ENCODE peak calls at places on chromosomes 13 and 19, in ten cellular contexts. M is uterus, T is ovary, Y is IMR-90, V is tibial nerve, O is left lung, A is thoracic aorta, H is MG63, S is mesenchymal stem cell, Z is cardiac muscle cell. R is an unnamed sample.

GRCh38 chr13:74135306-74136088 is 1.3 kb upstream of the KLF12 start:
- DNase-seq in Y (peak), A (peak), Z (peak), M (peak), O (peak), H (peak), V (peak), S (peak), T (peak), R (no peak)

GRCh38 chr13:36862002-36862706 is 43.1 kb downstream of the RFXAP start:
- DNase-seq in H (peak), A (no peak), O (no peak), M (no peak), Y (no peak), T (no peak), S (no peak), V (no peak), Z (peak), R (no peak)

GRCh38 chr19:47608908-47609879 is at the start of gene BICRA:
- DNase-seq in A (peak), O (peak), H (peak), Z (peak), V (peak), Y (peak), M (peak), T (peak), S (peak), R (no peak)

GRCh38 chr13:50126378-50127016 is 111.3 kb downstream of the KCNRG start:
- DNase-seq in S (peak), O (no peak), H (peak), Y (peak), M (no peak), T (no peak), A (no peak), V (no peak), Z (peak), R (no peak)

GRCh38 chr19:40219721-40220276 is 1.6 kb upstream of the TTC9B start:
- DNase-seq in T (no peak), Z (peak), V (no peak), M (no peak), H (peak), A (no peak), O (no peak), S (peak), Y (peak), R (no peak)

GRCh38 chr13:29901714-29902631 is 51.6 kb upstream of the UBL3 start:
- DNase-seq in O (peak), S (peak), H (peak), Z (peak), T (no peak), V (peak), A (no peak), M (peak), Y (peak), R (peak)

GRCh38 chr19:48398329-48399235 is 5.1 kb downstream of the GRIN2D start:
- DNase-seq in S (peak), T (peak), A (peak), V (peak), Z (peak), H (peak), M (peak), O (peak), Y (peak), R (no peak)

GRCh38 chr13:29369060-29369743 is 226.3 kb downstream of the SLC7A1 start:
- DNase-seq in V (no peak), H (no peak), S (peak), Y (peak), A (no peak), Z (peak), T (no peak), M (no peak), O (no peak), R (peak)

GRCh38 chr19:29768166-29768565 is 43.6 kb upstream of the CCNE1 start:
- DNase-seq in M (no peak), T (no peak), S (no peak), Z (no peak), O (no peak), V (no peak), Y (no peak), H (no peak), A (no peak), R (no peak)

GRCh38 chr19:56692496-56692895 is 20.9 kb upstream of the ZNF835 start:
- DNase-seq in T (peak), A (no peak), O (no peak), S (no peak), Z (no peak), Y (no peak), H (no peak), V (no peak), M (no peak), R (no peak)

GRCh38 chr19:12202250-12202649 is 39.4 kb downstream of the ZNF136 start:
- DNase-seq in H (no peak), M (no peak), A (no peak), S (no peak), T (no peak), Z (peak), O (no peak), V (no peak), Y (no peak), R (no peak)

GRCh38 chr19:29705706-29706105 is 9.4 kb downstream of the C19orf12 start:
- DNase-seq in S (no peak), A (no peak), O (no peak), Z (no peak), M (no peak), Y (no peak), H (no peak), T (no peak), V (no peak), R (no peak)

GRCh38 chr13:40613192-40613818 is 53.1 kb downstream of the FOXO1 start:
- DNase-seq in O (no peak), A (no peak), Y (no peak), V (no peak), S (no peak), H (no peak), M (peak), T (no peak), Z (no peak), R (no peak)

GRCh38 chr19:4715529-4716221 is 8.0 kb downstream of the DPP9 start:
- DNase-seq in S (no peak), Z (no peak), T (no peak), M (no peak), V (no peak), O (peak), Y (no peak), H (no peak), A (no peak), R (no peak)

GRCh38 chr13:49627831-49628652 is at the start of gene ARL11:
- DNase-seq in V (peak), T (no peak), M (no peak), Y (no peak), S (no peak), A (no peak), Z (no peak), H (no peak), O (peak), R (no peak)

GRCh38 chr13:73141292-73141771 is 82.5 kb downstream of the KLF5 start:
- DNase-seq in H (no peak), A (no peak), O (no peak), T (no peak), Y (peak), Z (peak), S (peak), V (no peak), M (no peak), R (no peak)

DNA sequence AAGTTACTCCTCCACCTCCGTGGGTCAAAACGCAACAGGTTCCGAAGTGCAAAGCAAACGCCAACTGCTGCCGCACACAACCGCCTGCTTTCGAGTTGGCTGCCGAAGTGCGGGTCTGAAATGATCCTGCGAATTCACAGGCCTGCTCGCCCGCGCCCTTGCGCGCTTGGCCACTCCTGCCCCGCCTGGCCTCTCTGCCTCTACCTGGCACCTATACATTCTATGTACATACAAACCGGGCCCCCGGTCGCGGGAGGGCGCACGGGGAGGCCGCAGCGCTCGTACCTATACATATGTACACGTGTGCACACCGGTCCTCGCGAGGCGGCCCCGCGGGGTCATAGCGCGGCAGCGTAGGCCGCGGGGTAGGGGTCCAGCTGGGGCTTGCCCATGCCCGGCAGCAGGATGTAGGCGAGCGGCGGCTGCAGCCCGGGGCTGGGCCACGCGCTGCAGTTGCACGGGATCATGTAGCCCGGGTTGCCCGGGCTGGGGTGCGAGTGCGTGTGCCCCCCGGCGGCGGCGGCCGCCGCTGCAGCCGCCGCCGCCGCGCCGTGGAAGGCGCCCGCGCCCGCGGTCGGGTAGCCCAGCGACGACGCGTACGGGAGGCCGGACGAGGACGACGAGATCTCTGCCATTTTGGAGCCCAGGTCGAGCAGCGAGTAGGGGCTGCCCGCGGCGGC is 1.3 kb downstream of the SOX21 start:
- DNase-seq in M (no peak), A (no peak), S (peak), H (peak), Z (no peak), V (no peak), O (no peak), Y (no peak), T (no peak), R (no peak)
- H3K4me3 ChIP-seq in M (no peak), A (peak), S (peak), H (no peak), Z (peak), V (peak), O (no peak), Y (no peak), T (no peak), R (peak)

DNA sequence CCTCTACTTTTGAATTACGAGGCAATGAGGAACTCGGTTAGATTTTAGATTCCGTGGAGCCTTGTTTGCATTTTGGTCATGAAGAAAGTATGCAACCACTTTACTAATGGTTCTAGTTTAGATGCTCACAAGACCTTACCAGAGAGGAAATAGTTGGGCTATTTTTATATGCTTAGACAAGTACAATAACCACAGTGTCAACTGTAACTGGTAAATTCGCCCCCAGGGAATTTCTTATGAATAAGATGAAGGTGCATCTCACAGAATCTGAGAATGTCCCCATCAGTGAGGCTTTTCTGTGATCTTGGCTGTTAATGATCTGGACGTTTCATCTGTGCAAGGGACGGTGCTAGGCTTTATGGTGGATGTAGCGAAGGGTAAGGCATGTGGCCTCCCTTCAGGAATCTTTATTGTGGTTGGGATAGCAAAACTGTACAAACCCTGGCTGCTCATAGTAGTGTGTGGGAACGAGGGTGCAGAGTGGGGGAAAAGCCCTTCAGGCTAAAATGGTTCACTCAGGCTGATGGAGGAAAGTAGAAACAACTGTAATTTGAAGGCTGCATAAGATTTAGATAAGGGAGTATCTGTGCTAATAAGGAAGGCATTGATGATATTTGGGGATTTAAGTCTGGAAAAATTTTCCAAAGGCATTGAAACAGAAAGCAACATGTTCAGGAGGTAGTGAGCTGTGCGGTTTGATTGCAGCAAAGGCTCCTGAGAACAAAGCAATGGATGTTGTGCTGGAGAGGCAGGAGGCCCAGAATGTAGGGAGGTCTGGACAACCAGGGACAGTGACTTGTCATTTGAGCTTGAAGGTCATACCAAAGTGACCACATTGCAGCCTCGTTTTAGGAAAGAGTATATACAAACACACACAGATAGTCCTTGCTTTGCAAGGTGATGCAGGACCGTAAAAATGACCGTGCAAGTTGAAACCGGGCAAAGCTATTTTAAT is 28.4 kb downstream of the UBAC2 start:
- DNase-seq in O (no peak), S (peak), V (no peak), H (no peak), M (no peak), Z (no peak), Y (peak), A (no peak), T (no peak), R (peak)
- H3K4me3 ChIP-seq in O (no peak), S (no peak), V (no peak), H (no peak), M (no peak), Z (no peak), Y (no peak), A (peak), T (no peak), R (peak)

GRCh38 chr13:19345158-19345557 is 163.5 kb upstream of the TUBA3C start:
- DNase-seq in Z (no peak), V (no peak), M (no peak), S (no peak), O (no peak), Y (no peak), T (no peak), A (no peak), H (no peak), R (no peak)
- H3K4me3 ChIP-seq in Z (no peak), V (no peak), M (no peak), S (no peak), O (no peak), Y (no peak), T (no peak), A (no peak), H (no peak), R (no peak)

DNA sequence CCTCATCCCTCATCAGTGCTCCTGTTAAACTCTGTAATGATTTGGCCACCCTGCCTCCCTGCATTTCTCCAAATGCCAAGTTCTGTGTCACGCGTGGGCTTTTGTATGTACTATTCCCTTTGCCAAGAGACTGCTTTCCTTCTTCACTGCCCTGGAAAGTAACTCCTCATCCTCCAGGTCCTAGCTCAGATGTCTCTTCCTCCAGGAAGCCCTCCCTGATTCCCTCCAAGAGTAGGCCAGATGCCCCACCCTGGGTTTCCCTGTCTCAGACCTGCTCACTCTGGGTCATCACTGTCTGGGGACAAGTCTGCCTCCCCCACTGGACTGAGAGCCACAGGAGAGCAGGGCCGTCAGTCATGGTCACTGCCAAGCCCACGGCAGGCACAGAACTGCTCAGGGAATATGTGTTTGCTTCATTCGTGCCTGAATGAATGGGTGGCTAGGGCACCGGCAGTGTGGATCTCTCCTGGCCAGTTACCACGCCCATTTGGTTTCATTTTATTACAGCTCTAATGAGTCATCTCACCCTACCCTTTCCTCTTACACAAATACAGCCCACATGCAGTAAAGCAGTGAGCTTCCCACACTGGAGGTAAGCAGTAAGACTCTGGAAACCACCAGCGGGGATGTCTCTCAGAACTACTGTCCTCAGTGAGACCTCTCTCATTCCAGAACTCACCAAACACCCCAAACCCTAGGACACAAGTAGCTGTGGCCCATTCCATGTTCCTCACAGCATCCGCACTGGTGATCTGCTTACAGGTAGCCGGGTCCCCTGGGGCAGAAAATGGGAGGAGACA is 12.1 kb upstream of the GPR4 start:
- DNase-seq in T (no peak), Z (peak), H (peak), S (peak), Y (peak), A (no peak), M (no peak), V (no peak), O (no peak), R (no peak)
- H3K4me3 ChIP-seq in T (no peak), Z (no peak), H (no peak), S (peak), Y (no peak), A (no peak), M (no peak), V (no peak), O (no peak), R (no peak)

GRCh38 chr13:33711441-33711840 is 106.5 kb upstream of the RFC3 start:
- DNase-seq in V (no peak), M (no peak), Z (peak), T (no peak), S (peak), A (no peak), H (no peak), O (no peak), Y (no peak), R (no peak)

GRCh38 chr13:33707449-33707848 is 110.5 kb upstream of the RFC3 start:
- DNase-seq in V (no peak), Y (no peak), H (no peak), M (no peak), Z (no peak), A (no peak), S (no peak), O (no peak), T (no peak), R (no peak)

DNA sequence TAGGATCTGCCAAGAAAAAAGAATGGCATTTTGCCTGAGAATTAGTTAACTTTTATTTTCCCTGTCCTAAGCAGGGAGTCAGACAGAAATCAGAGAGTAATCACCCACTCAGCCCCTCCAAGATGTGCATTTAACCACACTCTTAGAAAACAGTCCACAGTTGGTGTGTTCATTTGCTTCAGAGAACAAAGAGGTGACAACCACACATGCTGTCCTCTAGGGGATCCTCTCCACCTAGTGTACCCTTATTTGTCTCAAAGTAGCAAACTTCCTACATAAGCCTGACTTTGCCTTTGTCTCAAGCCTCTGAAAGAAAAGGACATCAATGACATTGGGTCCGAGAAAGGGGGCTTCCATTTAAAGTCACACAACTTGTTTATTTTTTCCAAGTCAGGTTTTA is 107.0 kb upstream of the RFC3 start:
- DNase-seq in V (no peak), T (no peak), Z (no peak), H (no peak), S (no peak), A (no peak), Y (no peak), M (no peak), O (no peak), R (no peak)
- H3K4me3 ChIP-seq in V (no peak), T (no peak), Z (no peak), H (no peak), S (no peak), A (no peak), Y (no peak), M (no peak), O (no peak), R (no peak)

GRCh38 chr19:54470991-54471782 is 1.9 kb downstream of the CDC42EP5 start:
- DNase-seq in O (no peak), Y (no peak), V (peak), H (no peak), S (peak), T (no peak), Z (no peak), A (no peak), M (no peak), R (no peak)
- H3K4me3 ChIP-seq in O (peak), Y (peak), V (peak), H (no peak), S (peak), T (peak), Z (peak), A (peak), M (peak), R (peak)